ENCODE peak calls at places on chromosomes 16 and 17, in five cellular contexts. S is prostate gland; E is activated CD4-positive, alpha-beta T cell treated with anti-CD3 and anti-CD28 coated beads, Interleukin-2, amount 10 ng/mL, durations not matched to agents 7 days and 5 days; B is pancreas; U is Ammon's horn. V is an unnamed sample.

GRCh38 chr16:11076259-11077018 is 132.1 kb downstream of the CLEC16A start:
- DNase-seq in S (no peak), U (no peak), E (peak; percentile 50), B (no peak), V (peak; percentile 87)

GRCh38 chr17:40608061-40608581 is 39.5 kb downstream of the SMARCE1 start:
- DNase-seq in S (no peak), E (peak; percentile 61), B (no peak), U (no peak), V (no peak)

GRCh38 chr17:38352245-38353083 is 820 bp downstream of the SOCS7 start:
- DNase-seq in U (no peak), S (no peak), E (peak; percentile 8), B (peak; percentile 14), V (peak; percentile 44)

GRCh38 chr17:68698761-68699160 is 97.6 kb upstream of the FAM20A start:
- DNase-seq in S (no peak), E (no peak), U (peak; percentile 22), B (no peak), V (no peak)

GRCh38 chr17:50834786-50835562 is 412 bp upstream of the WFIKKN2 start:
- DNase-seq in E (no peak), U (no peak), S (no peak), B (no peak), V (no peak)

GRCh38 chr16:27240948-27241531 is 27.5 kb downstream of the NSMCE1 start:
- DNase-seq in U (no peak), B (no peak), S (no peak), E (no peak), V (no peak)

GRCh38 chr17:77473615-77474226 is 333.0 kb downstream of the SEC14L1 start:
- DNase-seq in U (no peak), E (no peak), S (no peak), B (no peak), V (no peak)

GRCh38 chr17:59456923-59457615 is 108.3 kb upstream of the DHX40 start:
- DNase-seq in B (no peak), U (no peak), E (no peak), S (no peak), V (no peak)

GRCh38 chr17:50986989-50987660 is 121.0 kb upstream of the TOB1 start:
- DNase-seq in U (no peak), S (no peak), E (no peak), B (no peak), V (no peak)

GRCh38 chr16:68470461-68471150 is 22.3 kb upstream of the SMPD3 start:
- DNase-seq in E (no peak), B (no peak), U (peak; percentile 78), S (no peak), V (peak; percentile 32)

GRCh38 chr16:3836641-3837040 is 43.9 kb downstream of the CREBBP start:
- DNase-seq in B (no peak), S (no peak), E (no peak), U (no peak), V (no peak)

GRCh38 chr17:3792481-3792880 is 8.5 kb downstream of the ITGAE start:
- DNase-seq in B (no peak), U (peak; percentile 81), S (peak; percentile 73), E (no peak), V (no peak)

GRCh38 chr16:3769013-3769412 is 51.7 kb upstream of the TRAP1 start:
- DNase-seq in E (no peak), U (no peak), S (no peak), B (no peak), V (no peak)

GRCh38 chr16:28534542-28535373 is 4.0 kb downstream of the NUPR1 start:
- DNase-seq in E (no peak), S (no peak), U (no peak), B (no peak), V (no peak)

GRCh38 chr17:75853410-75853809 is 1.7 kb downstream of the WBP2 start:
- DNase-seq in S (no peak), B (no peak), E (no peak), U (no peak), V (no peak)

GRCh38 chr17:11506635-11507034 is 91.6 kb upstream of the DNAH9 start:
- DNase-seq in U (no peak), S (no peak), B (peak; percentile 3), E (no peak), V (peak; percentile 58)